ENCODE peak calls at places on chromosomes 13 and 19, in ten cellular contexts. One of them, this sample, is unnamed.

GRCh38 chr19:17957149-17957849 is 9.6 kb upstream of the KCNN1 start:
- DNase-seq in SW 1271: no peak
- DNase-seq in non-pigmented ciliary epithelial cell: no peak
- DNase-seq in neural crest cell: no peak
- DNase-seq in amniotic stem cell: no peak
- DNase-seq in upper lobe of right lung: no peak
- DNase-seq in stimulated activated CD4-positive, alpha-beta T cell treated with anti-CD3 and anti-CD28 coated beads, Interleukin-4, amount 100 ng/mL, for 48 hours: no peak
- DNase-seq in brain microvascular endothelial cell: no peak
- DNase-seq in NK-92 treated with Interleukin-12 subunit alpha and Interleukin-12 subunit beta, amount 100 ng/mL, for 24 hours: no peak
- DNase-seq in germinal center: no peak
- DNase-seq in this sample: no peak

GRCh38 chr13:31722684-31723083 is 16.6 kb upstream of the RXFP2 start:
- DNase-seq in SW 1271: no peak
- DNase-seq in amniotic stem cell: no peak
- DNase-seq in non-pigmented ciliary epithelial cell: no peak
- DNase-seq in stimulated activated CD4-positive, alpha-beta T cell treated with anti-CD3 and anti-CD28 coated beads, Interleukin-4, amount 100 ng/mL, for 48 hours: no peak
- DNase-seq in brain microvascular endothelial cell: no peak
- DNase-seq in upper lobe of right lung: no peak
- DNase-seq in NK-92 treated with Interleukin-12 subunit alpha and Interleukin-12 subunit beta, amount 100 ng/mL, for 24 hours: no peak
- DNase-seq in germinal center: no peak
- DNase-seq in neural crest cell: no peak
- DNase-seq in this sample: peak

GRCh38 chr19:34851277-34851804 is 75.4 kb upstream of the ZNF30 start:
- DNase-seq in non-pigmented ciliary epithelial cell: no peak
- DNase-seq in amniotic stem cell: no peak
- DNase-seq in NK-92 treated with Interleukin-12 subunit alpha and Interleukin-12 subunit beta, amount 100 ng/mL, for 24 hours: no peak
- DNase-seq in brain microvascular endothelial cell: no peak
- DNase-seq in neural crest cell: no peak
- DNase-seq in SW 1271: no peak
- DNase-seq in upper lobe of right lung: peak
- DNase-seq in germinal center: no peak
- DNase-seq in stimulated activated CD4-positive, alpha-beta T cell treated with anti-CD3 and anti-CD28 coated beads, Interleukin-4, amount 100 ng/mL, for 48 hours: no peak
- DNase-seq in this sample: no peak

GRCh38 chr13:65882810-65883209 is 1347.3 kb downstream of the PCDH9 start:
- DNase-seq in non-pigmented ciliary epithelial cell: no peak
- DNase-seq in NK-92 treated with Interleukin-12 subunit alpha and Interleukin-12 subunit beta, amount 100 ng/mL, for 24 hours: no peak
- DNase-seq in stimulated activated CD4-positive, alpha-beta T cell treated with anti-CD3 and anti-CD28 coated beads, Interleukin-4, amount 100 ng/mL, for 48 hours: no peak
- DNase-seq in brain microvascular endothelial cell: no peak
- DNase-seq in upper lobe of right lung: no peak
- DNase-seq in amniotic stem cell: no peak
- DNase-seq in neural crest cell: no peak
- DNase-seq in SW 1271: no peak
- DNase-seq in germinal center: no peak
- DNase-seq in this sample: no peak

GRCh38 chr13:95644611-95645052 is at the start of gene DZIP1:
- DNase-seq in germinal center: no peak
- DNase-seq in neural crest cell: peak
- DNase-seq in SW 1271: peak
- DNase-seq in brain microvascular endothelial cell: peak
- DNase-seq in amniotic stem cell: peak
- DNase-seq in non-pigmented ciliary epithelial cell: no peak
- DNase-seq in stimulated activated CD4-positive, alpha-beta T cell treated with anti-CD3 and anti-CD28 coated beads, Interleukin-4, amount 100 ng/mL, for 48 hours: no peak
- DNase-seq in NK-92 treated with Interleukin-12 subunit alpha and Interleukin-12 subunit beta, amount 100 ng/mL, for 24 hours: no peak
- DNase-seq in upper lobe of right lung: peak
- DNase-seq in this sample: peak

GRCh38 chr19:31516756-31517155 is 167.5 kb upstream of the TSHZ3 start:
- DNase-seq in neural crest cell: no peak
- DNase-seq in SW 1271: no peak
- DNase-seq in germinal center: no peak
- DNase-seq in brain microvascular endothelial cell: no peak
- DNase-seq in upper lobe of right lung: no peak
- DNase-seq in amniotic stem cell: no peak
- DNase-seq in non-pigmented ciliary epithelial cell: no peak
- DNase-seq in NK-92 treated with Interleukin-12 subunit alpha and Interleukin-12 subunit beta, amount 100 ng/mL, for 24 hours: no peak
- DNase-seq in stimulated activated CD4-positive, alpha-beta T cell treated with anti-CD3 and anti-CD28 coated beads, Interleukin-4, amount 100 ng/mL, for 48 hours: no peak
- DNase-seq in this sample: no peak

GRCh38 chr13:111387945-111388600 is 67.6 kb downstream of the TEX29 start:
- DNase-seq in stimulated activated CD4-positive, alpha-beta T cell treated with anti-CD3 and anti-CD28 coated beads, Interleukin-4, amount 100 ng/mL, for 48 hours: no peak
- DNase-seq in SW 1271: no peak
- DNase-seq in amniotic stem cell: no peak
- DNase-seq in NK-92 treated with Interleukin-12 subunit alpha and Interleukin-12 subunit beta, amount 100 ng/mL, for 24 hours: no peak
- DNase-seq in brain microvascular endothelial cell: no peak
- DNase-seq in non-pigmented ciliary epithelial cell: no peak
- DNase-seq in upper lobe of right lung: no peak
- DNase-seq in neural crest cell: no peak
- DNase-seq in germinal center: no peak
- DNase-seq in this sample: no peak

GRCh38 chr13:32878172-32878571 is 138.1 kb upstream of the KL start:
- DNase-seq in SW 1271: no peak
- DNase-seq in amniotic stem cell: no peak
- DNase-seq in upper lobe of right lung: no peak
- DNase-seq in germinal center: no peak
- DNase-seq in NK-92 treated with Interleukin-12 subunit alpha and Interleukin-12 subunit beta, amount 100 ng/mL, for 24 hours: no peak
- DNase-seq in neural crest cell: no peak
- DNase-seq in non-pigmented ciliary epithelial cell: no peak
- DNase-seq in stimulated activated CD4-positive, alpha-beta T cell treated with anti-CD3 and anti-CD28 coated beads, Interleukin-4, amount 100 ng/mL, for 48 hours: no peak
- DNase-seq in brain microvascular endothelial cell: no peak
- DNase-seq in this sample: no peak

GRCh38 chr13:108987488-108987887 is 358.1 kb downstream of the MYO16 start:
- DNase-seq in upper lobe of right lung: no peak
- DNase-seq in brain microvascular endothelial cell: no peak
- DNase-seq in amniotic stem cell: no peak
- DNase-seq in SW 1271: no peak
- DNase-seq in NK-92 treated with Interleukin-12 subunit alpha and Interleukin-12 subunit beta, amount 100 ng/mL, for 24 hours: no peak
- DNase-seq in neural crest cell: no peak
- DNase-seq in stimulated activated CD4-positive, alpha-beta T cell treated with anti-CD3 and anti-CD28 coated beads, Interleukin-4, amount 100 ng/mL, for 48 hours: no peak
- DNase-seq in non-pigmented ciliary epithelial cell: no peak
- DNase-seq in germinal center: no peak
- DNase-seq in this sample: no peak

GRCh38 chr19:1355974-1356865 is 27.5 kb upstream of the NDUFS7 start:
- DNase-seq in neural crest cell: no peak
- DNase-seq in stimulated activated CD4-positive, alpha-beta T cell treated with anti-CD3 and anti-CD28 coated beads, Interleukin-4, amount 100 ng/mL, for 48 hours: no peak
- DNase-seq in SW 1271: no peak
- DNase-seq in brain microvascular endothelial cell: no peak
- DNase-seq in non-pigmented ciliary epithelial cell: no peak
- DNase-seq in NK-92 treated with Interleukin-12 subunit alpha and Interleukin-12 subunit beta, amount 100 ng/mL, for 24 hours: no peak
- DNase-seq in upper lobe of right lung: no peak
- DNase-seq in amniotic stem cell: no peak
- DNase-seq in germinal center: no peak
- DNase-seq in this sample: no peak

GRCh38 chr13:98657506-98658085 is 80.7 kb upstream of the STK24 start:
- DNase-seq in NK-92 treated with Interleukin-12 subunit alpha and Interleukin-12 subunit beta, amount 100 ng/mL, for 24 hours: no peak
- DNase-seq in germinal center: no peak
- DNase-seq in non-pigmented ciliary epithelial cell: no peak
- DNase-seq in stimulated activated CD4-positive, alpha-beta T cell treated with anti-CD3 and anti-CD28 coated beads, Interleukin-4, amount 100 ng/mL, for 48 hours: no peak
- DNase-seq in neural crest cell: no peak
- DNase-seq in SW 1271: no peak
- DNase-seq in amniotic stem cell: no peak
- DNase-seq in upper lobe of right lung: no peak
- DNase-seq in brain microvascular endothelial cell: no peak
- DNase-seq in this sample: no peak

GRCh38 chr13:97307882-97308624 is 85.9 kb downstream of the MBNL2 start:
- DNase-seq in SW 1271: peak
- DNase-seq in NK-92 treated with Interleukin-12 subunit alpha and Interleukin-12 subunit beta, amount 100 ng/mL, for 24 hours: no peak
- DNase-seq in upper lobe of right lung: no peak
- DNase-seq in germinal center: no peak
- DNase-seq in non-pigmented ciliary epithelial cell: no peak
- DNase-seq in amniotic stem cell: peak
- DNase-seq in brain microvascular endothelial cell: peak
- DNase-seq in neural crest cell: no peak
- DNase-seq in stimulated activated CD4-positive, alpha-beta T cell treated with anti-CD3 and anti-CD28 coated beads, Interleukin-4, amount 100 ng/mL, for 48 hours: no peak
- DNase-seq in this sample: peak

GRCh38 chr13:84439108-84439507 is 556.8 kb upstream of the SLITRK1 start:
- DNase-seq in neural crest cell: no peak
- DNase-seq in germinal center: no peak
- DNase-seq in NK-92 treated with Interleukin-12 subunit alpha and Interleukin-12 subunit beta, amount 100 ng/mL, for 24 hours: no peak
- DNase-seq in upper lobe of right lung: no peak
- DNase-seq in SW 1271: peak
- DNase-seq in non-pigmented ciliary epithelial cell: no peak
- DNase-seq in amniotic stem cell: no peak
- DNase-seq in brain microvascular endothelial cell: no peak
- DNase-seq in stimulated activated CD4-positive, alpha-beta T cell treated with anti-CD3 and anti-CD28 coated beads, Interleukin-4, amount 100 ng/mL, for 48 hours: no peak
- DNase-seq in this sample: no peak

GRCh38 chr13:28544026-28544425 is 49.1 kb upstream of the FLT1 start:
- DNase-seq in brain microvascular endothelial cell: no peak
- DNase-seq in stimulated activated CD4-positive, alpha-beta T cell treated with anti-CD3 and anti-CD28 coated beads, Interleukin-4, amount 100 ng/mL, for 48 hours: no peak
- DNase-seq in upper lobe of right lung: no peak
- DNase-seq in SW 1271: no peak
- DNase-seq in non-pigmented ciliary epithelial cell: no peak
- DNase-seq in neural crest cell: no peak
- DNase-seq in germinal center: no peak
- DNase-seq in NK-92 treated with Interleukin-12 subunit alpha and Interleukin-12 subunit beta, amount 100 ng/mL, for 24 hours: no peak
- DNase-seq in amniotic stem cell: no peak
- DNase-seq in this sample: no peak

GRCh38 chr19:7386308-7386707 is 37.6 kb downstream of the ARHGEF18 start:
- DNase-seq in upper lobe of right lung: no peak
- DNase-seq in SW 1271: no peak
- DNase-seq in stimulated activated CD4-positive, alpha-beta T cell treated with anti-CD3 and anti-CD28 coated beads, Interleukin-4, amount 100 ng/mL, for 48 hours: no peak
- DNase-seq in germinal center: no peak
- DNase-seq in brain microvascular endothelial cell: no peak
- DNase-seq in non-pigmented ciliary epithelial cell: no peak
- DNase-seq in neural crest cell: no peak
- DNase-seq in amniotic stem cell: no peak
- DNase-seq in NK-92 treated with Interleukin-12 subunit alpha and Interleukin-12 subunit beta, amount 100 ng/mL, for 24 hours: no peak
- DNase-seq in this sample: no peak

GRCh38 chr13:36475468-36475867 is 43.2 kb downstream of the CCNA1 start:
- DNase-seq in NK-92 treated with Interleukin-12 subunit alpha and Interleukin-12 subunit beta, amount 100 ng/mL, for 24 hours: peak
- DNase-seq in germinal center: no peak
- DNase-seq in SW 1271: peak
- DNase-seq in amniotic stem cell: no peak
- DNase-seq in upper lobe of right lung: no peak
- DNase-seq in neural crest cell: no peak
- DNase-seq in brain microvascular endothelial cell: peak
- DNase-seq in stimulated activated CD4-positive, alpha-beta T cell treated with anti-CD3 and anti-CD28 coated beads, Interleukin-4, amount 100 ng/mL, for 48 hours: no peak
- DNase-seq in non-pigmented ciliary epithelial cell: no peak
- DNase-seq in this sample: no peak

GRCh38 chr19:40443930-40444180 is 280 bp downstream of the SERTAD3 start:
- DNase-seq in germinal center: peak
- DNase-seq in brain microvascular endothelial cell: no peak
- DNase-seq in SW 1271: no peak
- DNase-seq in non-pigmented ciliary epithelial cell: no peak
- DNase-seq in amniotic stem cell: no peak
- DNase-seq in stimulated activated CD4-positive, alpha-beta T cell treated with anti-CD3 and anti-CD28 coated beads, Interleukin-4, amount 100 ng/mL, for 48 hours: no peak
- DNase-seq in neural crest cell: no peak
- DNase-seq in NK-92 treated with Interleukin-12 subunit alpha and Interleukin-12 subunit beta, amount 100 ng/mL, for 24 hours: no peak
- DNase-seq in upper lobe of right lung: no peak
- DNase-seq in this sample: no peak

GRCh38 chr13:73835138-73835721 is 299.0 kb downstream of the KLF12 start:
- DNase-seq in NK-92 treated with Interleukin-12 subunit alpha and Interleukin-12 subunit beta, amount 100 ng/mL, for 24 hours: no peak
- DNase-seq in SW 1271: peak
- DNase-seq in amniotic stem cell: no peak
- DNase-seq in upper lobe of right lung: no peak
- DNase-seq in non-pigmented ciliary epithelial cell: no peak
- DNase-seq in brain microvascular endothelial cell: no peak
- DNase-seq in stimulated activated CD4-positive, alpha-beta T cell treated with anti-CD3 and anti-CD28 coated beads, Interleukin-4, amount 100 ng/mL, for 48 hours: no peak
- DNase-seq in germinal center: peak
- DNase-seq in neural crest cell: no peak
- DNase-seq in this sample: no peak

GRCh38 chr19:56918682-56919307 is 78.3 kb upstream of the PEG3 start:
- DNase-seq in non-pigmented ciliary epithelial cell: no peak
- DNase-seq in stimulated activated CD4-positive, alpha-beta T cell treated with anti-CD3 and anti-CD28 coated beads, Interleukin-4, amount 100 ng/mL, for 48 hours: no peak
- DNase-seq in germinal center: no peak
- DNase-seq in NK-92 treated with Interleukin-12 subunit alpha and Interleukin-12 subunit beta, amount 100 ng/mL, for 24 hours: no peak
- DNase-seq in neural crest cell: no peak
- DNase-seq in amniotic stem cell: no peak
- DNase-seq in brain microvascular endothelial cell: no peak
- DNase-seq in upper lobe of right lung: no peak
- DNase-seq in SW 1271: no peak
- DNase-seq in this sample: no peak

GRCh38 chr19:12333162-12334159 is at the start of gene ZNF563:
- DNase-seq in stimulated activated CD4-positive, alpha-beta T cell treated with anti-CD3 and anti-CD28 coated beads, Interleukin-4, amount 100 ng/mL, for 48 hours: peak
- DNase-seq in amniotic stem cell: peak
- DNase-seq in NK-92 treated with Interleukin-12 subunit alpha and Interleukin-12 subunit beta, amount 100 ng/mL, for 24 hours: no peak
- DNase-seq in upper lobe of right lung: peak
- DNase-seq in germinal center: peak
- DNase-seq in neural crest cell: peak
- DNase-seq in brain microvascular endothelial cell: peak
- DNase-seq in non-pigmented ciliary epithelial cell: peak
- DNase-seq in SW 1271: peak
- DNase-seq in this sample: peak

GRCh38 chr19:48441360-48442050 is 4.3 kb upstream of the GRWD1 start:
- DNase-seq in brain microvascular endothelial cell: no peak
- DNase-seq in germinal center: no peak
- DNase-seq in amniotic stem cell: no peak
- DNase-seq in upper lobe of right lung: no peak
- DNase-seq in NK-92 treated with Interleukin-12 subunit alpha and Interleukin-12 subunit beta, amount 100 ng/mL, for 24 hours: no peak
- DNase-seq in neural crest cell: no peak
- DNase-seq in SW 1271: no peak
- DNase-seq in stimulated activated CD4-positive, alpha-beta T cell treated with anti-CD3 and anti-CD28 coated beads, Interleukin-4, amount 100 ng/mL, for 48 hours: no peak
- DNase-seq in non-pigmented ciliary epithelial cell: no peak
- DNase-seq in this sample: no peak

GRCh38 chr19:17075860-17076538 is 422 bp downstream of the MYO9B start:
- DNase-seq in SW 1271: peak
- DNase-seq in stimulated activated CD4-positive, alpha-beta T cell treated with anti-CD3 and anti-CD28 coated beads, Interleukin-4, amount 100 ng/mL, for 48 hours: peak
- DNase-seq in amniotic stem cell: peak
- DNase-seq in upper lobe of right lung: peak
- DNase-seq in germinal center: peak
- DNase-seq in brain microvascular endothelial cell: peak
- DNase-seq in NK-92 treated with Interleukin-12 subunit alpha and Interleukin-12 subunit beta, amount 100 ng/mL, for 24 hours: peak
- DNase-seq in neural crest cell: no peak
- DNase-seq in non-pigmented ciliary epithelial cell: no peak
- DNase-seq in this sample: peak

GRCh38 chr13:78020861-78021260 is 102.2 kb upstream of the EDNRB start:
- DNase-seq in amniotic stem cell: no peak
- DNase-seq in neural crest cell: peak
- DNase-seq in non-pigmented ciliary epithelial cell: no peak
- DNase-seq in NK-92 treated with Interleukin-12 subunit alpha and Interleukin-12 subunit beta, amount 100 ng/mL, for 24 hours: no peak
- DNase-seq in brain microvascular endothelial cell: no peak
- DNase-seq in stimulated activated CD4-positive, alpha-beta T cell treated with anti-CD3 and anti-CD28 coated beads, Interleukin-4, amount 100 ng/mL, for 48 hours: no peak
- DNase-seq in upper lobe of right lung: no peak
- DNase-seq in germinal center: no peak
- DNase-seq in SW 1271: no peak
- DNase-seq in this sample: peak

GRCh38 chr13:66809496-66809895 is 420.6 kb downstream of the PCDH9 start:
- DNase-seq in neural crest cell: no peak
- DNase-seq in NK-92 treated with Interleukin-12 subunit alpha and Interleukin-12 subunit beta, amount 100 ng/mL, for 24 hours: no peak
- DNase-seq in stimulated activated CD4-positive, alpha-beta T cell treated with anti-CD3 and anti-CD28 coated beads, Interleukin-4, amount 100 ng/mL, for 48 hours: no peak
- DNase-seq in SW 1271: no peak
- DNase-seq in amniotic stem cell: no peak
- DNase-seq in brain microvascular endothelial cell: no peak
- DNase-seq in non-pigmented ciliary epithelial cell: no peak
- DNase-seq in germinal center: no peak
- DNase-seq in upper lobe of right lung: no peak
- DNase-seq in this sample: no peak

GRCh38 chr13:75687145-75687763 is 51.1 kb downstream of the LMO7 start:
- DNase-seq in NK-92 treated with Interleukin-12 subunit alpha and Interleukin-12 subunit beta, amount 100 ng/mL, for 24 hours: no peak
- DNase-seq in SW 1271: peak
- DNase-seq in brain microvascular endothelial cell: peak
- DNase-seq in non-pigmented ciliary epithelial cell: no peak
- DNase-seq in amniotic stem cell: peak
- DNase-seq in germinal center: no peak
- DNase-seq in neural crest cell: no peak
- DNase-seq in upper lobe of right lung: no peak
- DNase-seq in stimulated activated CD4-positive, alpha-beta T cell treated with anti-CD3 and anti-CD28 coated beads, Interleukin-4, amount 100 ng/mL, for 48 hours: no peak
- DNase-seq in this sample: no peak

This sample was measured in BE2C.